ENCODE peak calls at places on chromosomes 12 and 14, in five cellular contexts. D is dorsolateral prefrontal cortex, G is stomach, F is left ventricle myocardium inferior, S is progenitor cell of endocrine pancreas. O is an unnamed sample.
A peak's percentile ranks its signal among the peaks of the same experiment; 100 is the strongest.

GRCh38 chr12:93803408-93803807 is 126.2 kb downstream of the CRADD start:
- DNase-seq in D (no peak), G (no peak), S (no peak), F (no peak), O (no peak)

GRCh38 chr12:102964872-102965271 is 7.4 kb downstream of the ASCL1 start:
- DNase-seq in G (peak; percentile 52), D (peak; percentile 49), S (peak; percentile 29), F (no peak), O (peak; percentile 48)

GRCh38 chr14:22824711-22825359 is 4.9 kb upstream of the MRPL52 start:
- DNase-seq in D (no peak), G (no peak), S (no peak), F (no peak), O (no peak)

GRCh38 chr14:46048127-46048526 is 603.5 kb downstream of the RPL10L start:
- DNase-seq in F (no peak), G (peak; percentile 27), S (peak; percentile 16), D (no peak), O (no peak)

GRCh38 chr14:105046891-105047282 is 18.3 kb downstream of the GPR132 start:
- DNase-seq in G (no peak), S (no peak), F (no peak), D (no peak), O (peak; percentile 13)

GRCh38 chr12:107847430-107847829 is 72.9 kb downstream of the ASCL4 start:
- DNase-seq in S (no peak), F (no peak), D (no peak), G (no peak), O (no peak)

GRCh38 chr12:34289431-34290190 is 267.3 kb downstream of the ALG10 start:
- DNase-seq in S (peak; percentile 9), D (peak; percentile 2), F (peak; percentile 4), G (no peak), O (no peak)

GRCh38 chr14:79037593-79037992 is 867.4 kb downstream of the NRXN3 start:
- DNase-seq in S (no peak), G (no peak), D (peak; percentile 10), F (no peak), O (no peak)

GRCh38 chr12:52346596-52346995 is 20.7 kb downstream of the KRT85 start:
- DNase-seq in F (no peak), D (no peak), G (peak; percentile 64), S (no peak), O (no peak)

GRCh38 chr12:1800646-1801284 is 19.6 kb upstream of the LRTM2 start:
- DNase-seq in D (peak; percentile 8), G (peak; percentile 52), S (peak; percentile 22), F (no peak), O (peak; percentile 79)

GRCh38 chr12:57616383-57617101 is 5.3 kb downstream of the ARHGEF25 start:
- DNase-seq in F (no peak), D (peak; percentile 46), S (no peak), G (no peak), O (no peak)

GRCh38 chr12:6106208-6106607 is 18.3 kb downstream of the VWF start:
- DNase-seq in G (no peak), S (no peak), F (no peak), D (no peak), O (no peak)

GRCh38 chr12:64392221-64392620 is 1.7 kb upstream of the C12orf56 start:
- DNase-seq in S (no peak), F (no peak), G (no peak), D (no peak), O (peak; percentile 45)

GRCh38 chr14:51365241-51365940 is 125.3 kb downstream of the TMX1 start:
- DNase-seq in F (no peak), S (no peak), D (no peak), G (no peak), O (no peak)

GRCh38 chr12:52521581-52522266 is 1.5 kb upstream of the KRT5 start:
- DNase-seq in S (peak; percentile 8), F (no peak), G (no peak), D (no peak), O (no peak)

GRCh38 chr14:24233538-24233866 is 773 bp downstream of the GMPR2 start:
- DNase-seq in S (no peak), G (no peak), F (no peak), D (no peak), O (no peak)

GRCh38 chr12:125683748-125684381 is 618.6 kb downstream of the AACS start:
- DNase-seq in D (peak; percentile 21), S (peak; percentile 92), G (peak; percentile 70), F (no peak), O (peak; percentile 58)

GRCh38 chr12:107296681-107297086 is 203.3 kb upstream of the CRY1 start:
- DNase-seq in G (no peak), S (no peak), D (no peak), F (no peak), O (no peak)

GRCh38 chr12:100741084-100741711 is 53.4 kb upstream of the ANO4 start:
- DNase-seq in F (no peak), S (no peak), D (no peak), G (no peak), O (peak; percentile 34)

GRCh38 chr14:21518725-21519124 is 7.4 kb downstream of the SALL2 start:
- DNase-seq in F (no peak), S (no peak), D (no peak), G (no peak), O (no peak)

GRCh38 chr12:127145929-127146789 is 1120.8 kb upstream of the TMEM132C start:
- DNase-seq in D (peak; percentile 75), S (no peak), F (peak; percentile 79), G (peak; percentile 69), O (no peak)

GRCh38 chr12:104307655-104308000 is 4.1 kb downstream of the EID3 start:
- DNase-seq in G (no peak), D (no peak), F (no peak), S (no peak), O (no peak)

GRCh38 chr12:88338486-88338885 is 196.4 kb downstream of the TMTC3 start:
- DNase-seq in D (no peak), G (no peak), F (no peak), S (no peak), O (no peak)

GRCh38 chr12:79681008-79681590 is 9.7 kb downstream of the PAWR start:
- DNase-seq in D (no peak), S (no peak), G (no peak), F (no peak), O (no peak)

GRCh38 chr14:63933701-63934100 is 80.9 kb downstream of the SYNE2 start:
- DNase-seq in D (no peak), S (no peak), F (no peak), G (no peak), O (no peak)

GRCh38 chr14:94340533-94340932 is 17.4 kb upstream of the SERPINA6 start:
- DNase-seq in G (no peak), F (no peak), D (no peak), S (no peak), O (no peak)

GRCh38 chr14:94341654-94342333 is 18.7 kb upstream of the SERPINA6 start:
- DNase-seq in S (no peak), G (no peak), D (no peak), F (no peak), O (no peak)

GRCh38 chr14:94338023-94338422 is 14.9 kb upstream of the SERPINA6 start:
- DNase-seq in D (no peak), F (no peak), S (no peak), G (no peak), O (no peak)

GRCh38 chr14:94334837-94335236 is 11.7 kb upstream of the SERPINA6 start:
- DNase-seq in S (no peak), F (no peak), D (no peak), G (no peak), O (no peak)

GRCh38 chr14:94337274-94337673 is 14.1 kb upstream of the SERPINA6 start:
- DNase-seq in F (no peak), S (no peak), D (no peak), G (no peak), O (no peak)
- TF ChIP-seq CTCF in F (no peak), S (no peak), D (no peak), G (no peak), O (no peak)

DNA sequence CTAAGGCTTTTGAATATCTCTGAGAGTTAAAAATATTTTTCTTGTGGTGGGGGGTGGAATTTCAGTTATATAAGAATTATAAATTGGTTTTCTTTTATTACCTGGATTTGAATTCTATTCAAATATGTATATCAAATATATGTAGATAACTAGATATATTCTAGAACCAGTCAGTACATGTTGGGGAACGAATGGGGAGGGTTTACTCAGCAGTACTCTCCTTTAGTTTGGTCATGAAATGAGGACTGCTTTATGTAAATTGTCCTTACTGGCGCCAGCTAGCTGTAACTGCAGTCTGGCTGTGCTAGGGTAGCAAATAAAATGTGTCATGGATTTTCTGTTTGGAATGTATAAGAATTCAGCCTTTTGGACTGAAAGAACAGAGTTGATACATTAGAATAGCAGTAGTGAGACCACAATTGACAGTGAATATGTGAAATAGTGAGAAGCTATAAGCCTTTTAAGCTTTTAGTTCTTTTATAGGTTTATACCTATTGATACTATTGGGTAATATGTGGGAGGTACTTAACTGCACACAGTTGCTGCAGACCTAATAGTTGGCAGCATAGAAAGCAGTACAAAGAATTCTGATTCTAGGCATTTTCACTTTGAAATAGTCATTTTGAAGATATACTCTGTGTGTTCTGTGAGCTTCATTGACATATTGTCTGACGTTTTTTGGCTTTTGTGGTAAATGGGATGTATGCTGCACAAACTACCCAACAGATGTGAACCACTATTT is 29.0 kb downstream of the ATF7IP start:
- DNase-seq in G (peak; percentile 38), D (peak; percentile 36), F (no peak), S (no peak), O (peak; percentile 47)
- TF ChIP-seq CTCF in G (no peak), D (no peak), F (peak; percentile 44), S (peak; percentile 25), O (no peak)

GRCh38 chr14:103282932-103283331 is 51.1 kb upstream of the EIF5 start:
- DNase-seq in D (peak; percentile 1), G (no peak), S (no peak), F (no peak), O (no peak)

GRCh38 chr14:103280278-103280917 is 53.6 kb upstream of the EIF5 start:
- DNase-seq in D (peak; percentile 5), G (no peak), S (no peak), F (no peak), O (no peak)

GRCh38 chr14:103283916-103284315 is 50.1 kb upstream of the EIF5 start:
- DNase-seq in F (no peak), D (peak; percentile 3), S (no peak), G (no peak), O (no peak)

GRCh38 chr14:103279129-103280025 is 54.7 kb upstream of the EIF5 start:
- DNase-seq in F (no peak), S (no peak), D (peak; percentile 8), G (no peak), O (no peak)

GRCh38 chr14:103281496-103282231 is 52.4 kb upstream of the EIF5 start:
- DNase-seq in G (peak; percentile 60), S (no peak), D (peak; percentile 9), F (no peak), O (no peak)
- TF ChIP-seq CTCF in G (peak; percentile 29), S (peak; percentile 45), D (no peak), F (peak; percentile 50), O (no peak)

GRCh38 chr12:3124917-3125316 is 47.7 kb downstream of the TSPAN9 start:
- DNase-seq in F (no peak), S (no peak), G (no peak), D (no peak), O (no peak)

GRCh38 chr12:3120701-3121100 is 43.5 kb downstream of the TSPAN9 start:
- DNase-seq in G (no peak), F (no peak), S (no peak), D (no peak), O (no peak)

GRCh38 chr12:3123729-3124128 is 46.5 kb downstream of the TSPAN9 start:
- DNase-seq in G (no peak), F (no peak), S (no peak), D (no peak), O (no peak)

GRCh38 chr12:3125674-3126073 is 48.5 kb downstream of the TSPAN9 start:
- DNase-seq in S (no peak), D (peak; percentile 28), F (no peak), G (no peak), O (no peak)

GRCh38 chr12:3122841-3123678 is 45.9 kb downstream of the TSPAN9 start:
- DNase-seq in F (peak; percentile 65), D (no peak), S (no peak), G (no peak), O (no peak)
- TF ChIP-seq CTCF in F (peak; percentile 40), D (no peak), S (no peak), G (no peak), O (no peak)

O was measured in GM10248.